ENCODE peak calls at places on chromosomes 11 and 22, in seven cellular contexts. O, Y, B, D, X, S and U are unnamed samples.
A peak's percentile ranks its signal among the peaks of the same experiment; 100 is the strongest.

GRCh38 chr22:39291501-39291900 is 27.9 kb downstream of the RPL3 start:
- DNase-seq in X (no peak), Y (no peak), D (no peak), B (no peak), S (no peak), O (no peak), U (no peak)

GRCh38 chr11:134511255-134511654 is 99.2 kb upstream of the B3GAT1 start:
- DNase-seq in O (no peak), D (no peak), B (no peak), Y (no peak), S (no peak), X (no peak), U (no peak)

GRCh38 chr11:623999-624704 is 603 bp downstream of the CDHR5 start:
- DNase-seq in X (no peak), O (no peak), Y (no peak), B (peak; percentile 85), D (peak; percentile 25), S (no peak), U (no peak)

GRCh38 chr11:26778000-26778757 is 56.3 kb upstream of the SLC5A12 start:
- DNase-seq in S (no peak), D (peak; percentile 97), Y (no peak), O (peak; percentile 91), X (no peak), B (peak; percentile 51), U (no peak)

GRCh38 chr22:31229402-31230140 is 17.5 kb downstream of the LIMK2 start:
- DNase-seq in O (peak; percentile 52), X (no peak), D (peak; percentile 65), B (peak; percentile 43), S (no peak), Y (no peak), U (no peak)

GRCh38 chr11:18408558-18409242 is 3.4 kb upstream of the LDHC start:
- DNase-seq in B (no peak), X (no peak), S (no peak), D (no peak), Y (no peak), O (no peak), U (no peak)

GRCh38 chr11:129391350-129391749 is 15.7 kb downstream of the BARX2 start:
- DNase-seq in D (no peak), X (no peak), S (no peak), O (no peak), Y (no peak), B (no peak), U (no peak)

GRCh38 chr11:6297831-6298230 is 22.5 kb downstream of the CAVIN3 start:
- DNase-seq in X (no peak), B (peak; percentile 19), Y (no peak), S (no peak), O (no peak), D (peak; percentile 14), U (no peak)

GRCh38 chr22:31734512-31734911 is 15.4 kb downstream of the PRR14L start:
- DNase-seq in X (no peak), D (peak; percentile 72), S (no peak), O (peak; percentile 84), Y (no peak), B (peak; percentile 10), U (no peak)

GRCh38 chr11:2924381-2924780 is 4.8 kb downstream of the PHLDA2 start:
- DNase-seq in S (no peak), X (no peak), B (no peak), Y (no peak), O (no peak), D (no peak), U (no peak)

GRCh38 chr11:19367051-19367709 is 126.4 kb upstream of the E2F8 start:
- DNase-seq in X (no peak), Y (no peak), O (peak; percentile 82), D (peak; percentile 97), B (no peak), S (no peak), U (no peak)

GRCh38 chr11:118998822-118999221 is 884 bp downstream of the CENATAC start:
- DNase-seq in O (peak; percentile 89), X (no peak), S (no peak), Y (no peak), B (peak; percentile 87), D (peak; percentile 68), U (no peak)

GRCh38 chr11:65862191-65862735 is 2.0 kb downstream of the MUS81 start:
- DNase-seq in D (no peak), Y (no peak), B (no peak), O (no peak), X (no peak), S (no peak), U (no peak)

GRCh38 chr11:117658809-117659208 is 138.2 kb downstream of the DSCAML1 start:
- DNase-seq in Y (no peak), X (no peak), O (no peak), B (no peak), S (no peak), D (no peak), U (no peak)

GRCh38 chr22:40648386-40648785 is 11.9 kb upstream of the MRTFA start:
- DNase-seq in Y (no peak), X (no peak), S (no peak), O (no peak), D (no peak), B (no peak), U (no peak)

GRCh38 chr11:104650234-104650633 is 248.0 kb downstream of the CASP12 start:
- DNase-seq in D (peak; percentile 19), Y (no peak), S (no peak), X (no peak), B (no peak), O (no peak), U (no peak)

GRCh38 chr22:19820880-19821522 is 33.7 kb downstream of the GNB1L start:
- DNase-seq in O (no peak), S (no peak), D (no peak), X (no peak), Y (no peak), B (no peak), U (no peak)

GRCh38 chr22:19657252-19658056 is 56.8 kb upstream of the SEPTIN5 start:
- DNase-seq in S (no peak), O (no peak), B (no peak), D (no peak), X (no peak), Y (no peak), U (no peak)

GRCh38 chr11:46330154-46330886 is 16.9 kb upstream of the DGKZ start:
- DNase-seq in B (no peak), D (no peak), Y (no peak), X (no peak), O (no peak), S (no peak), U (no peak)

GRCh38 chr11:2744166-2744565 is 44.4 kb upstream of the KCNQ1OT1 start:
- DNase-seq in X (no peak), Y (no peak), B (no peak), O (no peak), S (no peak), D (no peak), U (no peak)

GRCh38 chr11:2944953-2945756 is 15.9 kb upstream of the PHLDA2 start:
- DNase-seq in X (peak; percentile 49), S (no peak), D (peak; percentile 86), Y (no peak), B (peak; percentile 85), O (peak; percentile 94), U (no peak)

GRCh38 chr22:37416806-37417205 is 10.5 kb downstream of the ELFN2 start:
- DNase-seq in X (no peak), Y (peak; percentile 12), S (no peak), D (no peak), B (no peak), O (no peak), U (no peak)

GRCh38 chr11:40130427-40130826 is 1329.0 kb downstream of the LRRC4C start:
- DNase-seq in O (peak; percentile 11), B (no peak), D (no peak), X (no peak), S (no peak), Y (no peak), U (no peak)

GRCh38 chr22:44018594-44018993 is 5.5 kb upstream of the PARVB start:
- DNase-seq in D (no peak), X (no peak), Y (no peak), O (no peak), S (no peak), B (no peak), U (no peak)

GRCh38 chr11:93063101-93063500 is 93.7 kb downstream of the MTNR1B start:
- DNase-seq in B (no peak), S (no peak), O (peak; percentile 19), X (no peak), Y (no peak), D (peak; percentile 16), U (no peak)

GRCh38 chr22:49203863-49204598 is 623.6 kb downstream of the BRD1 start:
- DNase-seq in S (no peak), O (no peak), X (no peak), B (no peak), Y (no peak), D (no peak), U (no peak)

GRCh38 chr11:6615882-6616585 is 3.2 kb downstream of the TPP1 start:
- DNase-seq in O (peak; percentile 57), X (no peak), S (no peak), B (no peak), D (peak; percentile 65), Y (no peak), U (no peak)

GRCh38 chr11:117607449-117607848 is 189.6 kb downstream of the DSCAML1 start:
- DNase-seq in D (no peak), X (no peak), S (no peak), O (no peak), Y (no peak), B (no peak), U (no peak)

GRCh38 chr22:43530864-43531201 is 119.0 kb downstream of the MPPED1 start:
- DNase-seq in O (no peak), X (no peak), D (no peak), Y (no peak), B (no peak), S (no peak), U (no peak)

GRCh38 chr11:82462588-82462987 is 271.1 kb downstream of the FAM181B start:
- DNase-seq in O (no peak), Y (no peak), B (no peak), X (no peak), S (no peak), D (no peak), U (no peak)

GRCh38 chr11:32434387-32435151 is 770 bp downstream of the WT1 start:
- DNase-seq in X (no peak), S (no peak), D (no peak), O (no peak), Y (no peak), B (peak; percentile 48), U (no peak)

GRCh38 chr11:2778630-2779498 is 79.1 kb upstream of the KCNQ1OT1 start:
- DNase-seq in B (peak; percentile 89), Y (no peak), D (no peak), X (peak; percentile 2), O (peak; percentile 76), S (peak; percentile 2), U (no peak)

GRCh38 chr22:21754523-21755128 is 19.0 kb upstream of the YPEL1 start:
- DNase-seq in S (no peak), Y (no peak), O (peak; percentile 12), X (no peak), D (peak; percentile 33), B (no peak), U (no peak)

GRCh38 chr22:30277547-30278344 is 11.1 kb upstream of the OSM start:
- DNase-seq in D (peak; percentile 84), X (no peak), B (peak; percentile 86), O (peak; percentile 84), S (no peak), Y (no peak), U (no peak)

GRCh38 chr11:64146036-64146943 is 19.6 kb downstream of the MACROD1 start:
- DNase-seq in Y (peak; percentile 42), X (peak; percentile 65), D (peak; percentile 40), S (no peak), B (peak; percentile 42), O (no peak), U (peak; percentile 33)

GRCh38 chr22:50249382-50250248 is 1.4 kb downstream of the HDAC10 start:
- DNase-seq in Y (no peak), D (no peak), S (no peak), B (no peak), X (no peak), O (no peak), U (no peak)

GRCh38 chr11:43269229-43269928 is 42.4 kb upstream of the API5 start:
- DNase-seq in D (no peak), Y (no peak), O (no peak), X (no peak), S (no peak), B (no peak), U (no peak)

GRCh38 chr11:129319201-129319600 is 56.4 kb upstream of the BARX2 start:
- DNase-seq in B (no peak), X (no peak), O (no peak), S (no peak), D (no peak), Y (no peak), U (no peak)